ENCODE peak calls at places on chromosomes 2 and 18, in nine cellular contexts. K, G, J, B, V, I, N, D and O are unnamed samples.

GRCh38 chr2:222751238-222751637 is 79.8 kb downstream of the MOGAT1 start:
- DNase-seq in K (no peak), G (no peak), J (no peak), B (no peak), V (no peak), I (no peak), N (no peak), D (no peak), O (peak)

GRCh38 chr2:153474407-153474806 is 4.2 kb downstream of the RPRM start:
- DNase-seq in K (no peak), G (no peak), J (no peak), B (no peak), V (no peak), I (no peak), N (no peak), D (no peak), O (peak)

GRCh38 chr2:138028538-138028937 is 64.3 kb downstream of the HNMT start:
- DNase-seq in K (no peak), G (no peak), J (no peak), B (no peak), V (no peak), I (no peak), N (no peak), D (no peak), O (peak)

GRCh38 chr2:191366199-191366598 is 121.0 kb downstream of the MYO1B start:
- DNase-seq in K (no peak), G (no peak), J (no peak), B (no peak), V (no peak), I (peak), N (no peak), D (peak), O (no peak)

GRCh38 chr18:56709463-56709862 is 58.3 kb downstream of the WDR7 start:
- DNase-seq in K (peak), G (peak), J (no peak), B (peak), V (peak), I (peak), N (no peak), D (peak), O (peak)

GRCh38 chr2:231332388-231332787 is 63.1 kb upstream of the B3GNT7 start:
- DNase-seq in K (no peak), G (no peak), J (no peak), B (no peak), V (no peak), I (no peak), N (no peak), D (no peak), O (no peak)

GRCh38 chr2:132557694-132558093 is 112.3 kb downstream of the LYPD1 start:
- DNase-seq in K (no peak), G (no peak), J (no peak), B (no peak), V (no peak), I (no peak), N (no peak), D (no peak), O (no peak)

GRCh38 chr2:225112362-225113111 is 70.3 kb upstream of the DOCK10 start:
- DNase-seq in K (peak), G (no peak), J (no peak), B (no peak), V (no peak), I (no peak), N (no peak), D (no peak), O (peak)

GRCh38 chr18:24868331-24868730 is 407.9 kb downstream of the HRH4 start:
- DNase-seq in K (no peak), G (no peak), J (no peak), B (no peak), V (no peak), I (no peak), N (no peak), D (no peak), O (no peak)

GRCh38 chr2:80467262-80467811 is 162.8 kb upstream of the LRRTM1 start:
- DNase-seq in K (no peak), G (no peak), J (no peak), B (no peak), V (no peak), I (no peak), N (no peak), D (no peak), O (no peak)

GRCh38 chr2:150485871-150486538 is 1.5 kb downstream of the RND3 start:
- DNase-seq in K (peak), G (no peak), J (peak), B (no peak), V (no peak), I (peak), N (no peak), D (peak), O (no peak)

GRCh38 chr2:189238903-189239302 is 59.3 kb upstream of the COL5A2 start:
- DNase-seq in K (no peak), G (no peak), J (no peak), B (no peak), V (no peak), I (no peak), N (no peak), D (no peak), O (no peak)

GRCh38 chr2:237715459-237715947 is 83.1 kb upstream of the RBM44 start:
- DNase-seq in K (no peak), G (no peak), J (no peak), B (no peak), V (no peak), I (no peak), N (no peak), D (no peak), O (no peak)

GRCh38 chr18:13362051-13362450 is 143.5 kb downstream of the LDLRAD4 start:
- DNase-seq in K (no peak), G (no peak), J (no peak), B (no peak), V (no peak), I (no peak), N (no peak), D (no peak), O (no peak)

GRCh38 chr2:188600536-188601210 is 309.0 kb downstream of the GULP1 start:
- DNase-seq in K (no peak), G (no peak), J (no peak), B (no peak), V (no peak), I (peak), N (no peak), D (peak), O (no peak)

GRCh38 chr2:156565066-156565710 is 129.0 kb downstream of the GPD2 start:
- DNase-seq in K (no peak), G (peak), J (no peak), B (no peak), V (no peak), I (peak), N (no peak), D (peak), O (no peak)

GRCh38 chr2:176471949-176472348 is 202.7 kb downstream of the MTX2 start:
- DNase-seq in K (no peak), G (no peak), J (no peak), B (no peak), V (no peak), I (no peak), N (no peak), D (no peak), O (no peak)

GRCh38 chr18:49362431-49362830 is 98.0 kb downstream of the DYM start:
- DNase-seq in K (no peak), G (no peak), J (no peak), B (no peak), V (no peak), I (peak), N (no peak), D (no peak), O (no peak)

GRCh38 chr2:48250943-48251342 is 279.0 kb upstream of the STON1 start:
- DNase-seq in K (no peak), G (no peak), J (no peak), B (no peak), V (no peak), I (no peak), N (no peak), D (peak), O (peak)

GRCh38 chr18:23822590-23823385 is 133.5 kb downstream of the LAMA3 start:
- DNase-seq in K (no peak), G (peak), J (no peak), B (no peak), V (no peak), I (peak), N (no peak), D (no peak), O (no peak)

GRCh38 chr2:66569321-66569851 is 134.5 kb downstream of the MEIS1 start:
- DNase-seq in K (no peak), G (peak), J (no peak), B (no peak), V (no peak), I (peak), N (no peak), D (no peak), O (peak)

GRCh38 chr2:151945186-151945585 is 117.0 kb upstream of the ARL5A start:
- DNase-seq in K (no peak), G (no peak), J (no peak), B (no peak), V (no peak), I (no peak), N (no peak), D (no peak), O (no peak)

GRCh38 chr2:160075171-160075570 is 12.8 kb upstream of the PLA2R1 start:
- DNase-seq in K (no peak), G (no peak), J (no peak), B (no peak), V (no peak), I (peak), N (no peak), D (peak), O (no peak)

GRCh38 chr2:130261970-130262760 is 63.9 kb upstream of the TUBA3E start:
- DNase-seq in K (no peak), G (no peak), J (peak), B (no peak), V (no peak), I (peak), N (no peak), D (no peak), O (no peak)

GRCh38 chr2:29747786-29748470 is 173.5 kb downstream of the ALK start:
- DNase-seq in K (no peak), G (peak), J (peak), B (no peak), V (no peak), I (peak), N (no peak), D (peak), O (peak)

GRCh38 chr2:176709541-176709951 is 440.3 kb downstream of the MTX2 start:
- DNase-seq in K (no peak), G (no peak), J (no peak), B (no peak), V (no peak), I (no peak), N (no peak), D (peak), O (no peak)

GRCh38 chr2:129710670-129711495 is 268.6 kb upstream of the RAB6C start:
- DNase-seq in K (no peak), G (no peak), J (no peak), B (no peak), V (no peak), I (no peak), N (no peak), D (no peak), O (no peak)

GRCh38 chr18:45275367-45276113 is 339.7 kb upstream of the SLC14A2 start:
- DNase-seq in K (no peak), G (no peak), J (no peak), B (no peak), V (no peak), I (peak), N (no peak), D (peak), O (peak)

GRCh38 chr18:79191956-79192355 is 122.8 kb downstream of the ATP9B start:
- DNase-seq in K (peak), G (no peak), J (no peak), B (no peak), V (no peak), I (no peak), N (no peak), D (no peak), O (no peak)

GRCh38 chr2:172239944-172240590 is 137.4 kb upstream of the DLX2 start:
- DNase-seq in K (no peak), G (no peak), J (no peak), B (no peak), V (no peak), I (peak), N (no peak), D (no peak), O (no peak)

GRCh38 chr18:50751490-50751889 is 68.3 kb downstream of the MRO start:
- DNase-seq in K (no peak), G (no peak), J (no peak), B (no peak), V (no peak), I (no peak), N (no peak), D (no peak), O (no peak)

GRCh38 chr2:233410191-233410760 is 56.0 kb downstream of the DGKD start:
- DNase-seq in K (no peak), G (no peak), J (no peak), B (no peak), V (no peak), I (no peak), N (no peak), D (no peak), O (no peak)

GRCh38 chr18:31451625-31452024 is 4.1 kb downstream of the DSG3 start:
- DNase-seq in K (no peak), G (no peak), J (no peak), B (no peak), V (no peak), I (no peak), N (no peak), D (no peak), O (no peak)

GRCh38 chr2:69559696-69560482 is 83.7 kb downstream of the AAK1 start:
- DNase-seq in K (peak), G (peak), J (peak), B (no peak), V (no peak), I (peak), N (no peak), D (no peak), O (peak)